ENCODE peak calls at places on chromosomes 11 and 22, in four cellular contexts. D, L, R and Z are unnamed samples.

GRCh38 chr11:121207485-121208115 is 85.0 kb upstream of the SC5D start:
- DNase-seq in D (no peak), L (no peak), R (no peak), Z (no peak)

GRCh38 chr11:107567739-107568335 is 2.3 kb upstream of the ALKBH8 start:
- DNase-seq in D (no peak), L (no peak), R (peak), Z (no peak)

GRCh38 chr11:77747381-77747969 is 73.0 kb downstream of the RSF1 start:
- DNase-seq in D (no peak), L (no peak), R (no peak), Z (no peak)

GRCh38 chr11:123272565-123272964 is 77.5 kb upstream of the CLMP start:
- DNase-seq in D (no peak), L (no peak), R (no peak), Z (no peak)

GRCh38 chr11:74325649-74326645 is 14.5 kb upstream of the P4HA3 start:
- DNase-seq in D (peak), L (peak), R (no peak), Z (peak)

GRCh38 chr11:10809373-10810199 is 860 bp upstream of the EIF4G2 start:
- DNase-seq in D (peak), L (no peak), R (peak), Z (peak)

GRCh38 chr22:45830531-45831245 is 146.3 kb downstream of the WNT7B start:
- DNase-seq in D (peak), L (no peak), R (no peak), Z (peak)

GRCh38 chr11:108198833-108199232 is 23.6 kb downstream of the NPAT start:
- DNase-seq in D (no peak), L (peak), R (no peak), Z (peak)

GRCh38 chr11:20093775-20094174 is 66.5 kb downstream of the DBX1 start:
- DNase-seq in D (peak), L (no peak), R (no peak), Z (peak)

GRCh38 chr11:102026975-102027374 is 20.3 kb upstream of the CFAP300 start:
- DNase-seq in D (no peak), L (no peak), R (no peak), Z (no peak)

GRCh38 chr11:44566952-44567875 is 1.8 kb downstream of the CD82 start:
- DNase-seq in D (no peak), L (no peak), R (no peak), Z (no peak)

GRCh38 chr11:115425243-115425642 is 79.0 kb downstream of the CADM1 start:
- DNase-seq in D (no peak), L (no peak), R (no peak), Z (no peak)

GRCh38 chr11:102318469-102318868 is 1.2 kb downstream of the BIRC3 start:
- DNase-seq in D (peak), L (no peak), R (peak), Z (no peak)

GRCh38 chr11:64713031-64713780 is 9.8 kb downstream of the NRXN2 start:
- DNase-seq in D (peak), L (peak), R (no peak), Z (peak)

GRCh38 chr22:22168190-22168940 is 76.2 kb upstream of the VPREB1 start:
- DNase-seq in D (peak), L (no peak), R (peak), Z (no peak)

GRCh38 chr11:118625036-118625690 is 17.7 kb downstream of the PHLDB1 start:
- DNase-seq in D (no peak), L (peak), R (no peak), Z (no peak)

GRCh38 chr11:106152824-106153223 is 75.4 kb downstream of the AASDHPPT start:
- DNase-seq in D (peak), L (no peak), R (no peak), Z (no peak)

GRCh38 chr11:92302766-92303165 is 78.1 kb downstream of the FAT3 start:
- DNase-seq in D (no peak), L (no peak), R (no peak), Z (no peak)

GRCh38 chr11:65882191-65883057 is 2.8 kb downstream of the CTSW start:
- DNase-seq in D (no peak), L (peak), R (no peak), Z (no peak)

GRCh38 chr11:40722179-40722795 is 737.2 kb downstream of the LRRC4C start:
- DNase-seq in D (peak), L (no peak), R (no peak), Z (peak)

GRCh38 chr22:21961886-21962654 is 9.4 kb upstream of the PPM1F start:
- DNase-seq in D (peak), L (no peak), R (no peak), Z (no peak)

GRCh38 chr11:106493751-106494150 is 416.3 kb downstream of the AASDHPPT start:
- DNase-seq in D (peak), L (no peak), R (no peak), Z (no peak)

GRCh38 chr11:63931045-63931444 is 7.8 kb upstream of the NAA40 start:
- DNase-seq in D (peak), L (no peak), R (no peak), Z (no peak)

GRCh38 chr11:92376146-92376599 is 151.6 kb downstream of the FAT3 start:
- DNase-seq in D (peak), L (no peak), R (no peak), Z (no peak)

GRCh38 chr22:20606041-20606783 is 98.8 kb downstream of the MED15 start:
- DNase-seq in D (peak), L (peak), R (peak), Z (peak)

DNA sequence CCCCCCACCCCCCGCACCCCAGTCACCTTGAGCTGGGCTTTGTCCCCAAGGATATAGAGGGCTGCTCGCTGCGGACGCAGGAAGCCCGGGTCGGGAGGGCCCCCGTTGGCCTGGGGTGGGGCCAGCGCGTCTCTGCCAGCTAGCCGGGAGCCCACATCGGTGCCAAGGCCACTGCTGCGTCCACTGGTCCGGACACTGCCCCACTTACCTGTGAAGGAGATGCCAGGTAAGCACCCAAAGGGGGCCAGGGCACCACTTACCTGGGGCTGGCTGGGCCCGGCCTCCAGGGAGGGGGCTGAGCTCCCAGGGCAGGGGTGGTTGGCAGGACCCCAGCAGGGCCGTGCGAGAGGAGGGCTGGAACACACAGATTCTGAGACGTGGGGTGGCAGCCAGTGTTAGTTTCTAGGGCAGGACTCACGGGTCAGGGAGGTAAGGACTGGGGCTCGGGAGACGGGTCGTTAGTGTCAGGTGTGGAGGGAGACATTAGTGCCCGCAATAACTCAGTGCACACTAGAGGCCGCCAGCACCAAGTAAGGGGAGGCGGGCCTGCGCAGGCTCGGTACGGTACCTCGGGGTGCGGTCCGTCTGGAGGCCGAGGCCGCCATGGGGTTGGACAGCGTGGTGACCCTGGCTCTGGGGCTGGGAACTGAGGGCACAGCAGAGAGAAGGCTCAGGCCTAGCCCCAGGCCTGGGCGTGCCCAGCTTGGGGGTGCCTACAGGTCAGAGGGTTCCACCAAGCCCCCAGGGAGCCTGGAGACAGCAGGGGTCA is 18.2 kb downstream of the SBF1 start:
- DNase-seq in D (no peak), L (no peak), R (no peak), Z (no peak)
- TF ChIP-seq CTCF in D (no peak), L (no peak), R (peak), Z (peak)

GRCh38 chr22:17565986-17566687 is 2.8 kb downstream of the SLC25A18 start:
- DNase-seq in D (no peak), L (no peak), R (no peak), Z (no peak)

GRCh38 chr22:17563936-17564391 is 666 bp downstream of the SLC25A18 start:
- DNase-seq in D (peak), L (no peak), R (no peak), Z (no peak)

GRCh38 chr22:17566776-17567175 is 3.5 kb downstream of the SLC25A18 start:
- DNase-seq in D (no peak), L (no peak), R (no peak), Z (no peak)

GRCh38 chr22:17559188-17559587 is 4.1 kb upstream of the SLC25A18 start:
- DNase-seq in D (no peak), L (no peak), R (no peak), Z (no peak)

DNA sequence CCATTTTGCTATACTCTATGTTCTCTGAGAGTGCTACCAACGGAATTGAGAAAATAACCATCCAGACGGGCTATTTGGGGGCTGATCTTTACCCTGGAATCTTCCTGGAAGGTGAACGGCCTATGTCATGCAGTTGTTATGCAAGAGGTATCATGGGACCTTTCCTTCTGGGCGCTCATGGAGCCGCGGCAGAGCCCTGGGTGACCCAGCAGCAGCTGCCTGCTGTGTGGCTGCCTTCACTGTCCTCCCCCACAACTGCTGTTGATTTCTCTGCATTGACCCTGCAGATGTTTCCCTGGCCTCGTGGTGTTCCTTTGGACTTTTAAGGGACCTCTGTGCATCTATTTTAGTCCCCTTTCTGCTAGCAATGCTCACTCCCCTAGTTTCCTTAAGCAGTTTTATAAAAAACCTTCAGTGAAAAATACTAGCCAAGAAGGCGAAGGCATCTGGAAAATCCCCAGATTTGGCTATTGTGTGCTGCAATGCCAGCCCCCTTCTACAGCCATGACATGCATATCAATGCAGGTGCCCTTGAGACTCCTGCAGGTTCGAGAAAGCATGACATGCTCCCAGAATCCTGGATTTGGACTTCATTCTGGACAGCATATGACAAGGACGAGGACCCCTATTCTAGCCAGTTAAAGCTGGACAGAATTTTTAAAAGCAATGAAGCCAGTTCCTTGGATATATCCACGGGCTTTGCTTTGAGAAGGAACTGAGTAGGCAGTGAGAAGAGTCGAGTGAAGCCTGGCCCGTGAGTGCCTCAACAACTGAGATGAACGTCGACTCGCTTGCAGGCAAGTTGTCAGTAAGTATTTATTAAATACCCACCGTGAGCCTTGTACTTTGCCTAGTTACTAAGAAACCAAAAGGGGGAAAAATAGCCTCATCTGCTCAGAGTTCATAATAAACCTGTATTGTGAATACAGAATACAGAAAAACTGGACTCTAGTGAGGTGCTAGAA is at the start of gene SLC25A18:
- DNase-seq in D (peak), L (no peak), R (no peak), Z (no peak)
- TF ChIP-seq CTCF in D (no peak), L (no peak), R (peak), Z (no peak)

DNA sequence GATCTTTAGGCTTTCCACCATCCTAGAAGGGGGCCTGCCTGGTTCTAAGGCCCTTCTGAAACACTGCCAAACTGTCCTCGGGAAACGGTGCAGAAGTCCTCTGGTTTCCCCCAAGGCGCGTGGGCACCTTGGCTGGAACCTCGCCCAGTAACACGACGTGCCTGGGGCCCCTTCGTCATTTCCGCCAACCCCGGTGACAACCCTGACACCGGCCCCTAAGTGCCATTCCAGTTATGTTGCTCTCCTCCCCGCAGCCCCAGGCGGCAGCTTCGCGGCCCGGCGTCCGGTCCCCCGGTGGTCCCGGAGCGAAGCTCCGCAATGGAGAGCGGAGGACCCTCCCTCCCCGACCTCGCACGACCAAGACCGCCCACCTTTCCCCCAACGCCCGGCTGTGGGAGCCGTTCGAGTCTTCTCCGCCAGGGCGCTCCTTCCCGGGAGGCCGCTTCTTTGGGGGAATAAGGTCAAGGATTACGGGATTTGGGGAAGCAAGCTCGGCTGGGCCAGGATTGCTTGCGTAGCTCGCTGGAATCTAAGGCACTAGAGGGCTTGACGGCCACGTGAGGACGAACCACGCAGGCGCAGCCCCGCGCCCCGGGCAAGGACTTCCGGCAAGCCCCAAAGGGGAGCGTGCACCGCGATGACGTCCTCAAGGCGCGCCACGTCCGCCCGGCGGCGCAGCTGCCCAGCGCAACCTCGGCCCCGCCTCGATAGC is 648 bp downstream of the RNH1 start:
- DNase-seq in D (peak), L (peak), R (peak), Z (peak)
- TF ChIP-seq CTCF in D (no peak), L (no peak), R (no peak), Z (no peak)

GRCh38 chr22:25334091-25334490 is 114.7 kb downstream of the CRYBB2 start:
- DNase-seq in D (peak), L (no peak), R (peak), Z (peak)
- TF ChIP-seq CTCF in D (peak), L (peak), R (peak), Z (peak)

GRCh38 chr11:61659413-61660196 is 20.6 kb upstream of the DAGLA start:
- DNase-seq in D (peak), L (no peak), R (no peak), Z (no peak)
- TF ChIP-seq CTCF in D (no peak), L (no peak), R (no peak), Z (no peak)